ENCODE peak calls at places on chromosomes 2 and 18, in seven cellular contexts. S is neuronal stem cell, P is IMR-90, X is mesendoderm, N is H1, D is mesenchymal stem cell, A is H9. K is an unnamed sample.

GRCh38 chr2:168749264-168749663 is 53.2 kb upstream of the NOSTRIN start:
- DNase-seq in S (no peak), P (no peak), X (no peak), N (no peak), D (no peak), A (no peak), K (no peak)

GRCh38 chr2:32124660-32125059 is 41.0 kb upstream of the SLC30A6 start:
- DNase-seq in S (no peak), P (no peak), X (no peak), N (no peak), D (no peak), A (no peak), K (peak; percentile 53)

GRCh38 chr18:55243255-55243654 is 284.0 kb upstream of the CCDC68 start:
- DNase-seq in S (no peak), P (no peak), X (no peak), N (no peak), D (no peak), A (no peak), K (no peak)

GRCh38 chr2:199463000-199463692 is 5.4 kb upstream of the SATB2 start:
- DNase-seq in S (peak; percentile 75), P (peak; percentile 47), X (peak; percentile 78), N (peak; percentile 91), D (peak; percentile 56), A (peak; percentile 80), K (peak; percentile 60)

GRCh38 chr2:32484907-32485306 is 128.1 kb downstream of the BIRC6 start:
- DNase-seq in S (no peak), P (peak; percentile 97), X (no peak), N (no peak), D (peak; percentile 97), A (no peak), K (peak; percentile 37)

GRCh38 chr2:27100036-27100435 is 13.5 kb downstream of the KHK start:
- DNase-seq in S (no peak), P (no peak), X (no peak), N (no peak), D (no peak), A (no peak), K (no peak)

GRCh38 chr2:192137451-192137850 is 57.3 kb downstream of the TMEFF2 start:
- DNase-seq in S (no peak), P (peak; percentile 13), X (no peak), N (no peak), D (no peak), A (no peak), K (no peak)

GRCh38 chr2:33291278-33292013 is 185.0 kb upstream of the RASGRP3 start:
- DNase-seq in S (no peak), P (peak; percentile 86), X (no peak), N (no peak), D (peak; percentile 93), A (no peak), K (peak; percentile 8)

GRCh38 chr18:68056936-68057335 is 540.4 kb upstream of the DSEL start:
- DNase-seq in S (no peak), P (peak; percentile 8), X (no peak), N (no peak), D (no peak), A (no peak), K (no peak)

GRCh38 chr2:422676-423435 is 135.0 kb upstream of the ALKAL2 start:
- DNase-seq in S (no peak), P (no peak), X (no peak), N (peak; percentile 32), D (no peak), A (peak; percentile 14), K (no peak)

GRCh38 chr2:181264436-181264835 is 192.8 kb upstream of the ITGA4 start:
- DNase-seq in S (no peak), P (no peak), X (no peak), N (no peak), D (no peak), A (no peak), K (no peak)

GRCh38 chr18:54671291-54671881 is 80.3 kb downstream of the DYNAP start:
- DNase-seq in S (no peak), P (peak; percentile 42), X (peak; percentile 27), N (no peak), D (peak; percentile 53), A (no peak), K (peak; percentile 86)

GRCh38 chr18:45517181-45517741 is 98.0 kb upstream of the SLC14A2 start:
- DNase-seq in S (peak; percentile 37), P (no peak), X (peak; percentile 80), N (no peak), D (peak; percentile 22), A (no peak), K (no peak)

GRCh38 chr2:15941483-15941853 is 1.1 kb downstream of the MYCN start:
- DNase-seq in S (peak; percentile 71), P (no peak), X (peak; percentile 92), N (peak; percentile 74), D (peak; percentile 5), A (peak; percentile 85), K (peak; percentile 66)

GRCh38 chr2:227462972-227463931 is 8.7 kb upstream of the AGFG1 start:
- DNase-seq in S (no peak), P (no peak), X (no peak), N (no peak), D (no peak), A (no peak), K (no peak)

GRCh38 chr2:163541920-163542319 is 193.9 kb downstream of the FIGN start:
- DNase-seq in S (no peak), P (no peak), X (no peak), N (no peak), D (no peak), A (no peak), K (no peak)

GRCh38 chr2:231769170-231770136 is 11.6 kb downstream of the PDE6D start:
- DNase-seq in S (no peak), P (no peak), X (no peak), N (no peak), D (peak; percentile 5), A (no peak), K (peak; percentile 57)

GRCh38 chr18:36129300-36130038 is at the start of the genes ELP2 and SLC39A6:
- DNase-seq in S (peak; percentile 97), P (peak; percentile 93), X (peak; percentile 97), N (peak; percentile 98), D (peak; percentile 97), A (peak; percentile 95), K (peak; percentile 99)

GRCh38 chr18:36131692-36132483 is 2.2 kb downstream of the ELP2 start:
- DNase-seq in S (no peak), P (no peak), X (no peak), N (no peak), D (no peak), A (no peak), K (no peak)

GRCh38 chr18:36128907-36129299 is 237 bp downstream of the SLC39A6 start:
- DNase-seq in S (no peak), P (no peak), X (no peak), N (no peak), D (no peak), A (no peak), K (no peak)

GRCh38 chr18:36130883-36131653 is 1.4 kb downstream of the ELP2 start:
- DNase-seq in S (no peak), P (no peak), X (no peak), N (no peak), D (no peak), A (no peak), K (no peak)

DNA sequence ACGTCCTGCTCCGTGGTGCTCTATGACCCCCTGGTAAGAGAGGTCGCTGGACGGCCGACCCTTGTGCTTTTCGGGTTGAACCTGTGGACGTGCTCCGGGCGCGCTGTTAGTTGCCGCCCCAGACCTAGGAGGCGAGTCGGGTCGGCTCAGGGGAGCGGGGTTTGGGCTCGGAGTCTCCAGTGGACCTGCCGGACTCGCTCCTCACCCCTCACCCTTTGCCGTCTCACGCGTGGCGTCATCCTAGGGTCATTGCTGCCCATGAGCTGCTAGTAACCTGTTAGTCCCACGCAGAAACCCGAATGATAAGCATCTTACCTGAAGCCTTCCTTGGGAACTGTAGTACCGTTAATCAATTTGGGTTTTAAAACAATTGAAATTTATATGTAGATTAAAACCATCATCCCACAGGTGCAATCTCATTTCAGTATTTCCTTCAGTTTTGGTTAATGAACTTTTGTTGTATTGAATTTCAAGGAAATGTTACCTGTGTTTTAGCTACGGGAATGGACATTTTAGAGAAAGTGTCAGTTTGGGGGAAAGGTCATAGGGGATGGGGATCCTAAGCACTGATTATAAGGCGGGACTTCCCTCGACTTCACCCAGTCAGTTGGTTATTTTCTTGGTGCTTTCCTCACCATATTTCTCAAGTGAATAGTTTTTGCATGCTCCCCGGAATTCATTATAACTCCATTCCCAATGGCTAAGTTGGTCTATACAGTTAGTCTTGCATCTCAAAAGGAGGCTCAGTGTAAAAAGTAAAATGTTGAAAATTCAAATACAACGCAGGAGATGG is 536 bp downstream of the ELP2 start:
- DNase-seq in S (peak; percentile 0), P (peak; percentile 10), X (no peak), N (no peak), D (no peak), A (no peak), K (no peak)
- H3K9ac ChIP-seq in S (peak overlapping the region; percentile 94), P (peak overlapping the region; percentile 95), X (peak overlapping the region; percentile 82), N (peak overlapping the region; percentile 95), D (peak overlapping the region; percentile 97), A (peak overlapping the region; percentile 83), K (peak overlapping the region; percentile 62)

GRCh38 chr2:47903781-47904447 is 2.4 kb downstream of the FBXO11 start:
- DNase-seq in S (no peak), P (no peak), X (no peak), N (no peak), D (peak; percentile 18), A (no peak), K (no peak)
- H4K8ac ChIP-seq in S (no peak overlapping the region), P (no peak overlapping the region), X (no peak overlapping the region), N (no peak overlapping the region), D (no peak overlapping the region), A (no peak overlapping the region), K (no peak overlapping the region)

DNA sequence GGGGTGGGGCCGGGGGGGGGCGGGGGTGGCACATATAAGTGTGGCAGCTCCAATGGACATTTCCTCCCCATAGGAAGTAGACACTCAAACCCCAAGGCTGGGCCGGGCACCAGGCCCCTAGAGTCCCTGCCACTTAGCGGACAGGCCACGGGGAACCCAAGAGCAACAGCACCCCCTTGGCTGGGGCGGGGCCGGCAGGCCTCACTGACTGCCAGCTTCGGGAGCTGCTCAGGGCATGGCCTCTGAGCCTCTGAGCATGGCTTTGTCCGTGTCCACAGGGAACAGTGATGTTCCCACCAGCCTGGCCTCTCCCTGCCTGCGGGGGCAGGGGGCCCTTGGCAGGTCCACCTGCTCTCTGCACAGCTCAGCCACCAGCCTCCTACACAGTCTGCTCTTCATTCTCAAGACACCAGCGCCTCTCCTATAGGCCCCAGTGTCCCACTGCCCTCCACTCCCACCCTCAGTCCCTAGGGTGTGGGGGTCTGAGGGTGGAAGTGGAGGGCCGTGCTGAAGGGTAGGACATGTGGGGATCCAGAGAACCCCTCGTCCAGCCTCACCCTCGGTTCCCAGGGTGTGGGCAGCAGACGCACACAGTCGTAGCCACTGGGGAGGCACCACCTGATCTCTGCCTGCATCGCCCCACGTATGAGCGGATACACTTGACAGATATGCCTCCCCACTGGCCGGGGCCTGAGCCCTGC is 106.7 kb downstream of the FAM210A start:
- DNase-seq in S (no peak), P (no peak), X (no peak), N (no peak), D (no peak), A (no peak), K (no peak)
- H3K9ac ChIP-seq in S (peak overlapping the region; percentile 47), P (no peak overlapping the region), X (no peak overlapping the region), N (no peak overlapping the region), D (no peak overlapping the region), A (no peak overlapping the region), K (no peak overlapping the region)

GRCh38 chr2:236086403-236086970 is 81.7 kb downstream of the GBX2 start:
- DNase-seq in S (no peak), P (no peak), X (no peak), N (no peak), D (no peak), A (no peak), K (no peak)
- H4K8ac ChIP-seq in S (no peak overlapping the region), P (no peak overlapping the region), X (no peak overlapping the region), N (no peak overlapping the region), D (no peak overlapping the region), A (no peak overlapping the region), K (no peak overlapping the region)

K was measured in trophoblast cell.